ENCODE peak calls at places on chromosome 2, in ten cellular contexts. One of them, this sample, is unnamed.

GRCh38 chr2:40363631-40364030 is 88.3 kb downstream of the SLC8A1 start:
- DNase-seq in activated T-helper 1 cell treated with Interleukin-2 at 50 U/mL for 16 hours: no peak
- DNase-seq in mesothelial cell of epicardium: no peak
- DNase-seq in stimulated activated CD4-positive, alpha-beta T cell treated with anti-CD3 and anti-CD28 coated beads, Interleukin-1b, Interleukin-23, amount 100 ng/mL, for 24 hours: no peak
- DNase-seq in activated CD8-positive, alpha-beta T cell treated with anti-CD3 and anti-CD28 coated beads for 36 hours: no peak
- DNase-seq in cerebellar nuclear complex: no peak
- DNase-seq in activated CD4-positive, alpha-beta T cell treated with anti-CD3 and anti-CD28 coated beads, Interleukin-2, amount 50 U/mL, for 48 hours: no peak
- DNase-seq in NCI-H2029: peak; percentile 19
- DNase-seq in NCI-H345: peak; percentile 32
- DNase-seq in left ventricle myocardium superior: no peak
- DNase-seq in this sample: no peak

GRCh38 chr2:36889782-36890181 is 76.6 kb downstream of the STRN start:
- DNase-seq in activated T-helper 1 cell treated with Interleukin-2 at 50 U/mL for 16 hours: no peak
- DNase-seq in mesothelial cell of epicardium: no peak
- DNase-seq in stimulated activated CD4-positive, alpha-beta T cell treated with anti-CD3 and anti-CD28 coated beads, Interleukin-1b, Interleukin-23, amount 100 ng/mL, for 24 hours: no peak
- DNase-seq in activated CD8-positive, alpha-beta T cell treated with anti-CD3 and anti-CD28 coated beads for 36 hours: peak; percentile 12
- DNase-seq in cerebellar nuclear complex: no peak
- DNase-seq in activated CD4-positive, alpha-beta T cell treated with anti-CD3 and anti-CD28 coated beads, Interleukin-2, amount 50 U/mL, for 48 hours: no peak
- DNase-seq in NCI-H2029: peak; percentile 6
- DNase-seq in NCI-H345: no peak
- DNase-seq in left ventricle myocardium superior: no peak
- DNase-seq in this sample: no peak

GRCh38 chr2:1743396-1744150 is 742 bp downstream of the PXDN start:
- DNase-seq in activated T-helper 1 cell treated with Interleukin-2 at 50 U/mL for 16 hours: no peak
- DNase-seq in mesothelial cell of epicardium: no peak
- DNase-seq in stimulated activated CD4-positive, alpha-beta T cell treated with anti-CD3 and anti-CD28 coated beads, Interleukin-1b, Interleukin-23, amount 100 ng/mL, for 24 hours: no peak
- DNase-seq in activated CD8-positive, alpha-beta T cell treated with anti-CD3 and anti-CD28 coated beads for 36 hours: peak; percentile 5
- DNase-seq in cerebellar nuclear complex: no peak
- DNase-seq in activated CD4-positive, alpha-beta T cell treated with anti-CD3 and anti-CD28 coated beads, Interleukin-2, amount 50 U/mL, for 48 hours: no peak
- DNase-seq in NCI-H2029: no peak
- DNase-seq in NCI-H345: peak; percentile 49
- DNase-seq in left ventricle myocardium superior: peak; percentile 60
- DNase-seq in this sample: no peak

GRCh38 chr2:216108310-216108966 is 710 bp upstream of the XRCC5 start:
- DNase-seq in activated T-helper 1 cell treated with Interleukin-2 at 50 U/mL for 16 hours: no peak
- DNase-seq in mesothelial cell of epicardium: no peak
- DNase-seq in stimulated activated CD4-positive, alpha-beta T cell treated with anti-CD3 and anti-CD28 coated beads, Interleukin-1b, Interleukin-23, amount 100 ng/mL, for 24 hours: no peak
- DNase-seq in activated CD8-positive, alpha-beta T cell treated with anti-CD3 and anti-CD28 coated beads for 36 hours: no peak
- DNase-seq in cerebellar nuclear complex: no peak
- DNase-seq in activated CD4-positive, alpha-beta T cell treated with anti-CD3 and anti-CD28 coated beads, Interleukin-2, amount 50 U/mL, for 48 hours: no peak
- DNase-seq in NCI-H2029: no peak
- DNase-seq in NCI-H345: no peak
- DNase-seq in left ventricle myocardium superior: no peak
- DNase-seq in this sample: no peak

GRCh38 chr2:152445791-152446201 is 110.8 kb downstream of the FMNL2 start:
- DNase-seq in activated T-helper 1 cell treated with Interleukin-2 at 50 U/mL for 16 hours: no peak
- DNase-seq in mesothelial cell of epicardium: no peak
- DNase-seq in stimulated activated CD4-positive, alpha-beta T cell treated with anti-CD3 and anti-CD28 coated beads, Interleukin-1b, Interleukin-23, amount 100 ng/mL, for 24 hours: no peak
- DNase-seq in activated CD8-positive, alpha-beta T cell treated with anti-CD3 and anti-CD28 coated beads for 36 hours: no peak
- DNase-seq in cerebellar nuclear complex: peak; percentile 35
- DNase-seq in activated CD4-positive, alpha-beta T cell treated with anti-CD3 and anti-CD28 coated beads, Interleukin-2, amount 50 U/mL, for 48 hours: no peak
- DNase-seq in NCI-H2029: no peak
- DNase-seq in NCI-H345: no peak
- DNase-seq in left ventricle myocardium superior: no peak
- DNase-seq in this sample: no peak

GRCh38 chr2:9288233-9288632 is 81.6 kb downstream of the ASAP2 start:
- DNase-seq in activated T-helper 1 cell treated with Interleukin-2 at 50 U/mL for 16 hours: no peak
- DNase-seq in mesothelial cell of epicardium: no peak
- DNase-seq in stimulated activated CD4-positive, alpha-beta T cell treated with anti-CD3 and anti-CD28 coated beads, Interleukin-1b, Interleukin-23, amount 100 ng/mL, for 24 hours: no peak
- DNase-seq in activated CD8-positive, alpha-beta T cell treated with anti-CD3 and anti-CD28 coated beads for 36 hours: no peak
- DNase-seq in cerebellar nuclear complex: no peak
- DNase-seq in activated CD4-positive, alpha-beta T cell treated with anti-CD3 and anti-CD28 coated beads, Interleukin-2, amount 50 U/mL, for 48 hours: no peak
- DNase-seq in NCI-H2029: no peak
- DNase-seq in NCI-H345: no peak
- DNase-seq in left ventricle myocardium superior: no peak
- DNase-seq in this sample: no peak

GRCh38 chr2:165164201-165164600 is 39.6 kb downstream of the SCN3A start:
- DNase-seq in activated T-helper 1 cell treated with Interleukin-2 at 50 U/mL for 16 hours: no peak
- DNase-seq in mesothelial cell of epicardium: no peak
- DNase-seq in stimulated activated CD4-positive, alpha-beta T cell treated with anti-CD3 and anti-CD28 coated beads, Interleukin-1b, Interleukin-23, amount 100 ng/mL, for 24 hours: no peak
- DNase-seq in activated CD8-positive, alpha-beta T cell treated with anti-CD3 and anti-CD28 coated beads for 36 hours: no peak
- DNase-seq in cerebellar nuclear complex: no peak
- DNase-seq in activated CD4-positive, alpha-beta T cell treated with anti-CD3 and anti-CD28 coated beads, Interleukin-2, amount 50 U/mL, for 48 hours: no peak
- DNase-seq in NCI-H2029: no peak
- DNase-seq in NCI-H345: no peak
- DNase-seq in left ventricle myocardium superior: no peak
- DNase-seq in this sample: no peak

GRCh38 chr2:69770193-69770702 is 28.3 kb downstream of the ANXA4 start:
- DNase-seq in activated T-helper 1 cell treated with Interleukin-2 at 50 U/mL for 16 hours: no peak
- DNase-seq in mesothelial cell of epicardium: no peak
- DNase-seq in stimulated activated CD4-positive, alpha-beta T cell treated with anti-CD3 and anti-CD28 coated beads, Interleukin-1b, Interleukin-23, amount 100 ng/mL, for 24 hours: no peak
- DNase-seq in activated CD8-positive, alpha-beta T cell treated with anti-CD3 and anti-CD28 coated beads for 36 hours: peak; percentile 49
- DNase-seq in cerebellar nuclear complex: no peak
- DNase-seq in activated CD4-positive, alpha-beta T cell treated with anti-CD3 and anti-CD28 coated beads, Interleukin-2, amount 50 U/mL, for 48 hours: peak; percentile 6
- DNase-seq in NCI-H2029: no peak
- DNase-seq in NCI-H345: no peak
- DNase-seq in left ventricle myocardium superior: no peak
- DNase-seq in this sample: peak; percentile 23

GRCh38 chr2:239958366-239958765 is 66.8 kb downstream of the NDUFA10 start:
- DNase-seq in activated T-helper 1 cell treated with Interleukin-2 at 50 U/mL for 16 hours: no peak
- DNase-seq in mesothelial cell of epicardium: no peak
- DNase-seq in stimulated activated CD4-positive, alpha-beta T cell treated with anti-CD3 and anti-CD28 coated beads, Interleukin-1b, Interleukin-23, amount 100 ng/mL, for 24 hours: no peak
- DNase-seq in activated CD8-positive, alpha-beta T cell treated with anti-CD3 and anti-CD28 coated beads for 36 hours: no peak
- DNase-seq in cerebellar nuclear complex: no peak
- DNase-seq in activated CD4-positive, alpha-beta T cell treated with anti-CD3 and anti-CD28 coated beads, Interleukin-2, amount 50 U/mL, for 48 hours: no peak
- DNase-seq in NCI-H2029: no peak
- DNase-seq in NCI-H345: no peak
- DNase-seq in left ventricle myocardium superior: no peak
- DNase-seq in this sample: no peak

GRCh38 chr2:202815548-202816420 is 55.8 kb downstream of the ICA1L start:
- DNase-seq in activated T-helper 1 cell treated with Interleukin-2 at 50 U/mL for 16 hours: no peak
- DNase-seq in mesothelial cell of epicardium: no peak
- DNase-seq in stimulated activated CD4-positive, alpha-beta T cell treated with anti-CD3 and anti-CD28 coated beads, Interleukin-1b, Interleukin-23, amount 100 ng/mL, for 24 hours: no peak
- DNase-seq in activated CD8-positive, alpha-beta T cell treated with anti-CD3 and anti-CD28 coated beads for 36 hours: no peak
- DNase-seq in cerebellar nuclear complex: no peak
- DNase-seq in activated CD4-positive, alpha-beta T cell treated with anti-CD3 and anti-CD28 coated beads, Interleukin-2, amount 50 U/mL, for 48 hours: no peak
- DNase-seq in NCI-H2029: no peak
- DNase-seq in NCI-H345: no peak
- DNase-seq in left ventricle myocardium superior: no peak
- DNase-seq in this sample: no peak

GRCh38 chr2:11688222-11689069 is 18.5 kb upstream of the NTSR2 start:
- DNase-seq in activated T-helper 1 cell treated with Interleukin-2 at 50 U/mL for 16 hours: peak; percentile 67
- DNase-seq in mesothelial cell of epicardium: peak; percentile 49
- DNase-seq in stimulated activated CD4-positive, alpha-beta T cell treated with anti-CD3 and anti-CD28 coated beads, Interleukin-1b, Interleukin-23, amount 100 ng/mL, for 24 hours: peak; percentile 72
- DNase-seq in activated CD8-positive, alpha-beta T cell treated with anti-CD3 and anti-CD28 coated beads for 36 hours: peak; percentile 94
- DNase-seq in cerebellar nuclear complex: no peak
- DNase-seq in activated CD4-positive, alpha-beta T cell treated with anti-CD3 and anti-CD28 coated beads, Interleukin-2, amount 50 U/mL, for 48 hours: peak; percentile 88
- DNase-seq in NCI-H2029: peak; percentile 45
- DNase-seq in NCI-H345: peak; percentile 64
- DNase-seq in left ventricle myocardium superior: peak; percentile 87
- DNase-seq in this sample: peak; percentile 76

GRCh38 chr2:43293744-43294695 is 67.6 kb upstream of the ZFP36L2 start:
- DNase-seq in activated T-helper 1 cell treated with Interleukin-2 at 50 U/mL for 16 hours: no peak
- DNase-seq in mesothelial cell of epicardium: no peak
- DNase-seq in stimulated activated CD4-positive, alpha-beta T cell treated with anti-CD3 and anti-CD28 coated beads, Interleukin-1b, Interleukin-23, amount 100 ng/mL, for 24 hours: no peak
- DNase-seq in activated CD8-positive, alpha-beta T cell treated with anti-CD3 and anti-CD28 coated beads for 36 hours: peak; percentile 66
- DNase-seq in cerebellar nuclear complex: no peak
- DNase-seq in activated CD4-positive, alpha-beta T cell treated with anti-CD3 and anti-CD28 coated beads, Interleukin-2, amount 50 U/mL, for 48 hours: peak; percentile 17
- DNase-seq in NCI-H2029: no peak
- DNase-seq in NCI-H345: no peak
- DNase-seq in left ventricle myocardium superior: no peak
- DNase-seq in this sample: peak; percentile 37

GRCh38 chr2:24543252-24543651 is 52.2 kb downstream of the NCOA1 start:
- DNase-seq in activated T-helper 1 cell treated with Interleukin-2 at 50 U/mL for 16 hours: no peak
- DNase-seq in mesothelial cell of epicardium: no peak
- DNase-seq in stimulated activated CD4-positive, alpha-beta T cell treated with anti-CD3 and anti-CD28 coated beads, Interleukin-1b, Interleukin-23, amount 100 ng/mL, for 24 hours: no peak
- DNase-seq in activated CD8-positive, alpha-beta T cell treated with anti-CD3 and anti-CD28 coated beads for 36 hours: peak; percentile 31
- DNase-seq in cerebellar nuclear complex: no peak
- DNase-seq in activated CD4-positive, alpha-beta T cell treated with anti-CD3 and anti-CD28 coated beads, Interleukin-2, amount 50 U/mL, for 48 hours: no peak
- DNase-seq in NCI-H2029: no peak
- DNase-seq in NCI-H345: no peak
- DNase-seq in left ventricle myocardium superior: no peak
- DNase-seq in this sample: no peak

GRCh38 chr2:29848566-29849310 is 72.6 kb downstream of the ALK start:
- DNase-seq in activated T-helper 1 cell treated with Interleukin-2 at 50 U/mL for 16 hours: no peak
- DNase-seq in mesothelial cell of epicardium: no peak
- DNase-seq in stimulated activated CD4-positive, alpha-beta T cell treated with anti-CD3 and anti-CD28 coated beads, Interleukin-1b, Interleukin-23, amount 100 ng/mL, for 24 hours: no peak
- DNase-seq in activated CD8-positive, alpha-beta T cell treated with anti-CD3 and anti-CD28 coated beads for 36 hours: no peak
- DNase-seq in cerebellar nuclear complex: no peak
- DNase-seq in activated CD4-positive, alpha-beta T cell treated with anti-CD3 and anti-CD28 coated beads, Interleukin-2, amount 50 U/mL, for 48 hours: no peak
- DNase-seq in NCI-H2029: no peak
- DNase-seq in NCI-H345: no peak
- DNase-seq in left ventricle myocardium superior: no peak
- DNase-seq in this sample: no peak